ENCODE peak calls at places on chromosomes 11 and 22, in eight cellular contexts. P, M, U, Z, D, C, F and K are unnamed samples.

GRCh38 chr11:126607374-126607773 is 251.9 kb downstream of the ST3GAL4 start:
- DNase-seq in P (peak), M (peak), U (no peak), Z (no peak), D (peak), C (no peak), F (no peak), K (no peak)

GRCh38 chr11:88603499-88603898 is 266.0 kb upstream of the CTSC start:
- DNase-seq in P (peak), M (no peak), U (no peak), Z (no peak), D (no peak), C (no peak), F (no peak), K (no peak)

GRCh38 chr11:132904566-132904965 is 627.7 kb downstream of the OPCML start:
- DNase-seq in P (no peak), M (no peak), U (no peak), Z (no peak), D (no peak), C (no peak), F (no peak), K (no peak)

GRCh38 chr22:50318356-50318697 is 8.5 kb downstream of the DENND6B start:
- DNase-seq in P (no peak), M (no peak), U (no peak), Z (no peak), D (no peak), C (no peak), F (no peak), K (no peak)

GRCh38 chr22:38772624-38772873 is 16.8 kb upstream of the SUN2 start:
- DNase-seq in P (no peak), M (no peak), U (no peak), Z (no peak), D (no peak), C (no peak), F (no peak), K (no peak)

GRCh38 chr11:2343502-2343901 is 33.6 kb upstream of the CD81 start:
- DNase-seq in P (no peak), M (no peak), U (no peak), Z (no peak), D (no peak), C (no peak), F (no peak), K (no peak)

GRCh38 chr11:2743427-2744110 is 43.8 kb upstream of the KCNQ1OT1 start:
- DNase-seq in P (no peak), M (no peak), U (no peak), Z (no peak), D (no peak), C (no peak), F (no peak), K (no peak)

GRCh38 chr22:38927033-38927789 is 30.2 kb upstream of the APOBEC3A start:
- DNase-seq in P (peak), M (peak), U (no peak), Z (no peak), D (peak), C (no peak), F (peak), K (peak)

GRCh38 chr22:49090853-49091135 is 736.9 kb downstream of the BRD1 start:
- DNase-seq in P (no peak), M (no peak), U (no peak), Z (no peak), D (no peak), C (no peak), F (no peak), K (no peak)

GRCh38 chr11:44364596-44364995 is 54.7 kb upstream of the ALX4 start:
- DNase-seq in P (no peak), M (no peak), U (no peak), Z (no peak), D (no peak), C (no peak), F (no peak), K (no peak)

GRCh38 chr11:62390727-62391126 is 28.1 kb upstream of the SCGB1A1 start:
- DNase-seq in P (peak), M (no peak), U (no peak), Z (no peak), D (no peak), C (no peak), F (no peak), K (no peak)

GRCh38 chr22:40036591-40037225 is 42.0 kb downstream of the FAM83F start:
- DNase-seq in P (peak), M (peak), U (no peak), Z (no peak), D (peak), C (no peak), F (peak), K (peak)

GRCh38 chr22:43572710-43573109 is 160.9 kb downstream of the MPPED1 start:
- DNase-seq in P (no peak), M (no peak), U (no peak), Z (no peak), D (no peak), C (no peak), F (no peak), K (no peak)

GRCh38 chr11:64037027-64037633 is 1.4 kb downstream of the FLRT1 start:
- DNase-seq in P (no peak), M (no peak), U (no peak), Z (no peak), D (no peak), C (no peak), F (no peak), K (no peak)

GRCh38 chr11:57071829-57072228 is 83.1 kb downstream of the OR5AK2 start:
- DNase-seq in P (peak), M (no peak), U (peak), Z (no peak), D (no peak), C (no peak), F (no peak), K (no peak)

GRCh38 chr22:23075525-23076216 is 5.4 kb downstream of the GNAZ start:
- DNase-seq in P (no peak), M (no peak), U (no peak), Z (no peak), D (no peak), C (no peak), F (no peak), K (no peak)

GRCh38 chr11:129815596-129816461 is at the start of gene TMEM45B:
- DNase-seq in P (no peak), M (no peak), U (no peak), Z (no peak), D (peak), C (no peak), F (no peak), K (no peak)

GRCh38 chr11:130888790-130889189 is 27.5 kb downstream of the SNX19 start:
- DNase-seq in P (no peak), M (no peak), U (no peak), Z (no peak), D (no peak), C (no peak), F (no peak), K (no peak)

GRCh38 chr11:55949330-55949729 is 13.1 kb upstream of the OR5I1 start:
- DNase-seq in P (no peak), M (no peak), U (no peak), Z (no peak), D (no peak), C (no peak), F (no peak), K (no peak)

GRCh38 chr11:63537293-63538101 is 889 bp downstream of the PLAAT4 start:
- DNase-seq in P (peak), M (no peak), U (no peak), Z (no peak), D (no peak), C (no peak), F (no peak), K (no peak)

GRCh38 chr22:37951305-37951704 is 2.1 kb downstream of the C22orf23 start:
- DNase-seq in P (peak), M (peak), U (no peak), Z (no peak), D (no peak), C (no peak), F (no peak), K (no peak)